ENCODE peak calls at places on chromosomes 11 and 22, in four cellular contexts. H is sciatic nerve, S is non-pigmented ciliary epithelial cell, N is cardiac fibroblast. Y is an unnamed sample.

GRCh38 chr22:40410272-40410671 is 39.9 kb downstream of the SGSM3 start:
- DNase-seq in H (peak; percentile 53), S (no peak), N (no peak), Y (no peak)

GRCh38 chr11:62694455-62695167 is 5.3 kb upstream of the LRRN4CL start:
- DNase-seq in H (peak; percentile 88), S (no peak), N (peak; percentile 91), Y (no peak)

GRCh38 chr22:39996732-39997131 is 2.0 kb downstream of the FAM83F start:
- DNase-seq in H (no peak), S (no peak), N (no peak), Y (no peak)

GRCh38 chr11:128187829-128188228 is 399.5 kb downstream of the ETS1 start:
- DNase-seq in H (no peak), S (no peak), N (peak; percentile 18), Y (no peak)

GRCh38 chr11:2471804-2472096 is 26.9 kb downstream of the KCNQ1 start:
- DNase-seq in H (peak; percentile 12), S (no peak), N (no peak), Y (no peak)

GRCh38 chr11:1668911-1669473 is 28.0 kb upstream of the KRTAP5-6 start:
- DNase-seq in H (peak; percentile 53), S (no peak), N (no peak), Y (no peak)

GRCh38 chr22:41966607-41967240 is 2.5 kb upstream of the SEPTIN3 start:
- DNase-seq in H (no peak), S (peak; percentile 71), N (peak; percentile 87), Y (peak; percentile 56)

GRCh38 chr11:102391549-102392237 is 44.7 kb downstream of the BIRC2 start:
- DNase-seq in H (no peak), S (no peak), N (no peak), Y (no peak)

GRCh38 chr11:115606223-115607220 is 102.3 kb upstream of the CADM1 start:
- DNase-seq in H (no peak), S (no peak), N (peak; percentile 66), Y (no peak)

GRCh38 chr11:122505304-122506006 is 150.1 kb upstream of the UBASH3B start:
- DNase-seq in H (peak; percentile 92), S (peak; percentile 70), N (peak; percentile 96), Y (peak; percentile 82)

GRCh38 chr11:27621440-27622161 is 78.7 kb downstream of the BDNF start:
- DNase-seq in H (no peak), S (no peak), N (peak; percentile 41), Y (peak; percentile 22)

GRCh38 chr22:46894081-46894671 is 131.7 kb downstream of the TBC1D22A start:
- DNase-seq in H (no peak), S (no peak), N (peak; percentile 13), Y (peak; percentile 34)

GRCh38 chr22:48369789-48370507 is 1457.7 kb downstream of the BRD1 start:
- DNase-seq in H (no peak), S (no peak), N (no peak), Y (no peak)

GRCh38 chr11:74316772-74317505 is 5.5 kb upstream of the P4HA3 start:
- DNase-seq in H (no peak), S (no peak), N (no peak), Y (no peak)

GRCh38 chr11:114163231-114163631 is 103.7 kb downstream of the ZBTB16 start:
- DNase-seq in H (no peak), S (no peak), N (peak; percentile 94), Y (no peak)

GRCh38 chr11:15291885-15292284 is 177.2 kb downstream of the INSC start:
- DNase-seq in H (no peak), S (no peak), N (no peak), Y (no peak)

GRCh38 chr11:43576834-43577521 is 103.6 kb upstream of the HSD17B12 start:
- DNase-seq in H (no peak), S (no peak), N (peak; percentile 50), Y (no peak)

GRCh38 chr11:112129656-112130055 is 34.2 kb downstream of the IL18 start:
- DNase-seq in H (no peak), S (no peak), N (no peak), Y (no peak)

GRCh38 chr22:50641696-50642607 is 14.0 kb upstream of the ARSA start:
- DNase-seq in H (no peak), S (no peak), N (peak; percentile 84), Y (no peak)

GRCh38 chr11:132858203-132858602 is 674.1 kb downstream of the OPCML start:
- DNase-seq in H (no peak), S (no peak), N (peak; percentile 32), Y (no peak)

GRCh38 chr11:84671325-84672019 is 955.7 kb downstream of the DLG2 start:
- DNase-seq in H (no peak), S (no peak), N (no peak), Y (no peak)

GRCh38 chr22:44884968-44885805 is 124.6 kb downstream of the PHF21B start:
- DNase-seq in H (peak; percentile 51), S (no peak), N (no peak), Y (no peak)

GRCh38 chr11:86575208-86575855 is 97.1 kb downstream of the ME3 start:
- DNase-seq in H (no peak), S (no peak), N (peak; percentile 48), Y (no peak)

GRCh38 chr11:75434886-75435570 is 2.0 kb upstream of the KLHL35 start:
- DNase-seq in H (no peak), S (no peak), N (no peak), Y (no peak)

GRCh38 chr11:18265949-18266348 is at the start of gene SAA1:
- DNase-seq in H (no peak), S (no peak), N (peak; percentile 5), Y (no peak)

GRCh38 chr11:396948-397548 is 3.0 kb downstream of the PKP3 start:
- DNase-seq in H (peak; percentile 86), S (no peak), N (peak; percentile 67), Y (no peak)